ENCODE peak calls at places on chromosomes 11 and 22, in four cellular contexts. P is HepG2, V is SK-N-SH, B is GM12878. C is an unnamed sample.

GRCh38 chr11:58580311-58580710 is 1.4 kb downstream of the ZFP91 start:
- DNase-seq in P (no peak), V (no peak), B (no peak), C (no peak)

GRCh38 chr11:7098235-7098832 is 9.5 kb downstream of the RBMXL2 start:
- DNase-seq in P (peak), V (peak), B (peak), C (peak)

GRCh38 chr11:66904055-66904454 is 47.2 kb downstream of the LRFN4 start:
- DNase-seq in P (no peak), V (peak), B (no peak), C (peak)

GRCh38 chr11:122197055-122197987 is 81.3 kb upstream of the BLID start:
- DNase-seq in P (peak), V (no peak), B (no peak), C (peak)

GRCh38 chr11:67312187-67313021 is 9.1 kb downstream of the SSH3 start:
- DNase-seq in P (no peak), V (peak), B (no peak), C (no peak)

GRCh38 chr11:87778341-87778740 is 396.9 kb downstream of the RAB38 start:
- DNase-seq in P (no peak), V (no peak), B (no peak), C (no peak)

GRCh38 chr11:121688860-121689614 is 236.3 kb upstream of the SORL1-AS1 start:
- DNase-seq in P (peak), V (no peak), B (no peak), C (no peak)

GRCh38 chr22:25827415-25827814 is 85.4 kb downstream of the MYO18B start:
- DNase-seq in P (no peak), V (no peak), B (no peak), C (no peak)

GRCh38 chr22:27445876-27446275 is 355.7 kb downstream of the MN1 start:
- DNase-seq in P (no peak), V (no peak), B (no peak), C (no peak)

GRCh38 chr11:116606060-116606459 is 166.7 kb downstream of the BUD13 start:
- DNase-seq in P (no peak), V (peak), B (no peak), C (no peak)

GRCh38 chr11:74024630-74025029 is 15.7 kb upstream of the UCP3 start:
- DNase-seq in P (no peak), V (no peak), B (no peak), C (no peak)

GRCh38 chr22:40426671-40427070 is 56.3 kb downstream of the SGSM3 start:
- DNase-seq in P (no peak), V (no peak), B (no peak), C (no peak)

GRCh38 chr11:1438261-1438966 is 48.2 kb downstream of the MOB2 start:
- DNase-seq in P (no peak), V (peak), B (no peak), C (no peak)

GRCh38 chr22:35539910-35540599 is 576 bp upstream of the RASD2 start:
- DNase-seq in P (no peak), V (peak), B (no peak), C (no peak)

GRCh38 chr22:35349704-35350538 is 31.0 kb upstream of the HMOX1 start:
- DNase-seq in P (no peak), V (peak), B (no peak), C (no peak)

GRCh38 chr11:93481696-93482095 is 61.5 kb downstream of the SMCO4 start:
- DNase-seq in P (no peak), V (no peak), B (no peak), C (no peak)

GRCh38 chr11:36997656-36998055 is 399.6 kb upstream of the RAG2 start:
- DNase-seq in P (no peak), V (peak), B (no peak), C (no peak)

GRCh38 chr22:24325105-24325757 is 54.6 kb downstream of the SPECC1L start:
- DNase-seq in P (peak), V (peak), B (peak), C (peak)
- TF ChIP-seq PBX3 in P (no peak), V (no peak), B (no peak), C (no peak)

DNA sequence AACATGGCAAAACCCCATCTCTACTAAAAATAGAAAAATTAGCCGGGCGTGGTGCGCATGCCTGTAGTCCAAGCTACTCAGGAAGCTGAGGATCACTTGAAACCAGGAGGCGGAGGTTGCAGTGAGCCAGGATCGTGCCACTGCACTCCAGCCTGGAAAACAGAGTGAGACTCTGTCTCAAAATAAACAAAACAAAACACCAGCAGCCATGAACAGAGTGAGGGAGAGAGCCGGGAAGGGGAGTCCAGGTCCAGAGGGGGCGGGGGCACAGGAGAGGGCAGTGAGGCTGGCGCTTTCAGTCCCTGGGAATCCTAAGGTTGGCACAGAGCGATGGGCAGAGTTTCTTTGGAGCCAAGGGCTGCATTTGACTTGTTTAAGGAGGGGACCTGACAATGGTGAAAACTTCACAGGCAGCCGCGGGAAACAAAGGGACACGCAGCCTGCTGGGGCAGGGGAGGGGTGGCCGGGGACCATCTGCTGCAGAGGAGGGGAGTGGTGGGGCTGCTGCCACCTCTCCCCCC is 2.5 kb downstream of the MFNG start:
- DNase-seq in P (peak), V (no peak), B (no peak), C (no peak)
- H3K27ac ChIP-seq in P (no peak), V (no peak), B (peak), C (peak)

GRCh38 chr22:22461583-22461982 is 47.0 kb downstream of the ZNF280B start:
- DNase-seq in P (no peak), V (no peak), B (no peak), C (no peak)

GRCh38 chr22:22461111-22461510 is 47.4 kb downstream of the ZNF280B start:
- DNase-seq in P (no peak), V (no peak), B (no peak), C (no peak)

GRCh38 chr22:22460060-22460459 is 48.5 kb downstream of the ZNF280B start:
- DNase-seq in P (no peak), V (no peak), B (no peak), C (no peak)

GRCh38 chr22:22458896-22459588 is 49.5 kb downstream of the ZNF280B start:
- DNase-seq in P (no peak), V (no peak), B (no peak), C (no peak)

GRCh38 chr22:22460635-22461034 is 47.9 kb downstream of the ZNF280B start:
- DNase-seq in P (peak), V (peak), B (no peak), C (no peak)
- TF ChIP-seq PBX3 in P (no peak), V (no peak), B (no peak), C (no peak)

GRCh38 chr11:126480410-126481302 is 125.2 kb downstream of the ST3GAL4 start:
- DNase-seq in P (peak), V (peak), B (peak), C (peak)
- H3K27ac ChIP-seq in P (no peak), V (peak), B (no peak), C (peak)

GRCh38 chr11:119585038-119585666 is 143.8 kb downstream of the NECTIN1 start:
- DNase-seq in P (no peak), V (peak), B (no peak), C (no peak)

GRCh38 chr11:119580751-119581150 is 148.2 kb downstream of the NECTIN1 start:
- DNase-seq in P (no peak), V (no peak), B (no peak), C (no peak)

GRCh38 chr11:119586181-119586580 is 142.8 kb downstream of the NECTIN1 start:
- DNase-seq in P (no peak), V (no peak), B (no peak), C (no peak)

GRCh38 chr11:119583585-119583984 is 145.4 kb downstream of the NECTIN1 start:
- DNase-seq in P (no peak), V (no peak), B (no peak), C (no peak)

DNA sequence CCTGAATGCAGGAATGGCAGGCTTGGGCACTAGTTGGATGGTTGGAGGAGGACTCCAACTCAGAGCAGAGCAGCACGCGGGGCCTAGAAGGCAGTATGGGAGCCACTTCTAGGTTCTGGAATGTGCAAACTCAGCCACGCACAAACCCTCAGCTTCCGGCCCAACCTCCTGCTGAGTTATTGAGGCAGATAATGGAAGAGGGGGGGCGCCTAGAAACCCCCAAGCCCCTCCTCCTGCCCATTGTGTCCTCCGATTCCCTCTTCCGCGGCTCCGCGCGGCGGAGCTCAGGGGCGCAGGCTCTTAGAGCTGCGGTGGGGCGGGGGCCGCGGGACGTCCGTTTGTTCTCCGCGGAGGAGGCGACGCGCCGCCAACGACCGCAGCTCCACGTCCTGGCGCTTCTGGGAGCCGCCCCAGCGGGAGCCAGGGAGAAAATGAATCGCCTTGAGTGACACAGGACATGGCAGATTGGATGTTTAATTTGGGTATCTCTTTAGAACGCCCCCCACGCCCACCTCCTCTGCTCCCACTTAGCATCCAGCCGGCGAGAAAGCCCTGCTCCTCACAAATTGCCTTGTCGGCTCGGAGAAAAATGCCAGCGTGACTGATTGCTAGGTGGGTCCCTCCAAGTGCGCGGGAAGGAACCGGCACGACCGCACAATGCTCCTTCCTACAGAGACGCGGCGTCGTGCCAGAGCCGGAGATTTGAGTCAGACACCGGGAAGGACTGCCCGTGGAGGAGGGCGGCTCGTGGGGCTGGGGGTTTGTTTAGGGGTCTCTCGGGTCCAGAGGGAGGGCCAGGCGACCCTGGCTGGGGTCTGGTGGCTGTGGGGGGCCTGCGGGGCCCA is 144.6 kb downstream of the NECTIN1 start:
- DNase-seq in P (no peak), V (peak), B (no peak), C (no peak)
- TF ChIP-seq PBX3 in P (no peak), V (peak), B (no peak), C (no peak)

DNA sequence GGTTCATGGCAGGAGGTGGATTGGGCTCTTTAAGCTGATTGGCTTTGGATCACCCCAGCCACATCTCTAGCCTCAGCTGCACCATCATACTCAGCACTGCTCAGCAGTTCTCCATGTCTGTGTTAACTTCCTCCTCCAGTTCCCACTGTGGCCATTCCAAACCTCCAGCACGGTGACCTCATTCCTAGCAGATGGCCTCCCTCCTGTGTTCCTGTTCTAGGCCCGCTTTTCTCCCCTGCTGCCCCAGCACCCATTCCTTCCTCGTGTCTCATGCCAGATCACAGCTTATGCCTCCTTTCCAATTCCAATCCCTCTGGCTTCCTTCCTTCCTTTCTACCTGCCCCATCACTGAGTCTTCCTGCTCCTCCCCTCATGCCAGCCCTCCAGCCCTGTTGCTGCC is 96.1 kb downstream of the MICAL2 start:
- DNase-seq in P (no peak), V (no peak), B (no peak), C (no peak)
- H3K27ac ChIP-seq in P (no peak), V (no peak), B (no peak), C (no peak)

GRCh38 chr11:60932605-60933346 is 8.5 kb downstream of the TMEM132A start:
- DNase-seq in P (no peak), V (peak), B (no peak), C (no peak)
- TF ChIP-seq PBX3 in P (no peak), V (no peak), B (no peak), C (no peak)

DNA sequence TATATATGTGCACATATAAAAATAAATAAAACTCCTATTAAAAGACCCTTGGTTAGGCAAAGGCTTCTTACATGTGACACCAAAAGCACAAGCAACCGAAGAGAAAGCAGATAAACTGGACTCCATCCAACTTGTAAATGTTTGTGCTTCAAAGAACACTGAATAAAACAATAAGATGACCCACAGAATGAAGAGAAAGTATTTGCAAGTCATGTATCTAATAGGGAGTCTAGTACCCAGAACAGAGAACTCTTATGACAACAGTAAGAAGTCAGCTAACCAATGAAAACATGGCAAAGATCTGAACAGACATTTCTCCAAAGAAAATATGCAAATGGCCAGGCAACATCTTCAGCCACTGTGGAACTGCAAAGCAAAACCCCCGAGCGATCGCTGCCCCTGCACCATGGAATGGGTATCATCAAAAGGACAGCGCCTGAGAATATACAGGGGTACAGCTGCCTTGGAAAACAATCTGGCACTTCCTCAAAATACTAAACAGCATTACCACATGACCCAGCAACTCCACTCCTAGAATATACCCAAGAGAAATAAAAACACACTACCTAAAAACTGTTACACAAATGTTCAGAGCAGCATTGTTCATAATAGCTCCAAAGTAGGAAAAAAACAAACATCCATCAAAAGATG is 17.2 kb downstream of the BRD1 start:
- DNase-seq in P (no peak), V (no peak), B (no peak), C (no peak)
- H3K27ac ChIP-seq in P (no peak), V (no peak), B (no peak), C (no peak)

C was measured in A549.